ENCODE peak calls at places on chromosomes 6 and 20, in eight cellular contexts. O is stomach, K is left ventricle myocardium inferior, S is fibroblast of the aortic adventitia, C is GM10248, P is DND-41, M is heart left ventricle, X is Calu3. E is an unnamed sample.

GRCh38 chr6:158869010-158869603 is 49.9 kb upstream of the EZR start:
- DNase-seq in S (no peak), K (no peak), P (no peak), X (no peak), C (no peak), O (no peak), M (peak; percentile 32), E (no peak)

GRCh38 chr6:27332692-27333641 is 20.9 kb upstream of the POM121L2 start:
- DNase-seq in C (peak; percentile 64), K (no peak), M (no peak), O (no peak), X (peak; percentile 41), S (peak; percentile 61), P (no peak), E (peak; percentile 50)

GRCh38 chr6:71822626-71823025 is 63.7 kb upstream of the RIMS1 start:
- DNase-seq in K (no peak), M (no peak), X (no peak), O (no peak), S (no peak), P (no peak), C (no peak), E (no peak)

GRCh38 chr20:51700809-51701285 is 67.3 kb downstream of the ATP9A start:
- DNase-seq in P (peak; percentile 18), X (peak; percentile 61), M (no peak), O (no peak), S (peak; percentile 60), K (no peak), C (peak; percentile 50), E (no peak)

GRCh38 chr6:108944707-108945685 is 96.8 kb downstream of the ARMC2 start:
- DNase-seq in S (peak; percentile 97), C (no peak), O (no peak), K (peak; percentile 69), X (no peak), P (no peak), M (peak; percentile 75), E (no peak)

GRCh38 chr20:20138301-20139064 is 86.2 kb downstream of the CFAP61 start:
- DNase-seq in O (no peak), C (no peak), K (peak; percentile 37), X (no peak), S (no peak), M (peak; percentile 81), P (no peak), E (no peak)

GRCh38 chr6:90368601-90369000 is 72.0 kb upstream of the BACH2 start:
- DNase-seq in M (no peak), C (no peak), X (no peak), P (no peak), O (no peak), K (no peak), S (peak; percentile 85), E (no peak)

GRCh38 chr6:5497896-5498578 is 236.7 kb downstream of the FARS2 start:
- DNase-seq in M (no peak), K (no peak), S (peak; percentile 32), P (no peak), O (no peak), C (no peak), X (no peak), E (no peak)

GRCh38 chr6:100493206-100493888 is 28.6 kb upstream of the SIM1 start:
- DNase-seq in X (peak; percentile 52), S (no peak), P (no peak), M (no peak), O (no peak), C (no peak), K (no peak), E (no peak)

GRCh38 chr6:15299430-15300131 is 53.7 kb downstream of the JARID2 start:
- DNase-seq in X (no peak), O (peak; percentile 31), C (peak; percentile 77), S (peak; percentile 35), K (peak; percentile 34), P (peak; percentile 39), M (peak; percentile 53), E (no peak)

GRCh38 chr6:3186974-3187382 is 29.6 kb upstream of the TUBB2A start:
- DNase-seq in P (no peak), K (no peak), S (no peak), X (no peak), C (no peak), O (no peak), M (no peak), E (no peak)

GRCh38 chr20:496126-496696 is 33.9 kb upstream of the TBC1D20 start:
- DNase-seq in P (no peak), M (no peak), K (no peak), S (peak; percentile 43), C (no peak), X (no peak), O (peak; percentile 51), E (no peak)

GRCh38 chr6:53189554-53189953 is 40.9 kb upstream of the GCM1 start:
- DNase-seq in O (no peak), S (peak; percentile 85), X (no peak), P (no peak), K (no peak), M (no peak), C (no peak), E (no peak)

GRCh38 chr20:53510704-53511103 is 82.9 kb downstream of the ZNF217 start:
- DNase-seq in O (no peak), P (no peak), M (no peak), K (no peak), C (no peak), S (no peak), X (no peak), E (no peak)

GRCh38 chr20:53045941-53046340 is 73.8 kb downstream of the TSHZ2 start:
- DNase-seq in K (no peak), X (no peak), O (no peak), S (peak; percentile 8), P (no peak), M (no peak), C (no peak), E (no peak)

DNA sequence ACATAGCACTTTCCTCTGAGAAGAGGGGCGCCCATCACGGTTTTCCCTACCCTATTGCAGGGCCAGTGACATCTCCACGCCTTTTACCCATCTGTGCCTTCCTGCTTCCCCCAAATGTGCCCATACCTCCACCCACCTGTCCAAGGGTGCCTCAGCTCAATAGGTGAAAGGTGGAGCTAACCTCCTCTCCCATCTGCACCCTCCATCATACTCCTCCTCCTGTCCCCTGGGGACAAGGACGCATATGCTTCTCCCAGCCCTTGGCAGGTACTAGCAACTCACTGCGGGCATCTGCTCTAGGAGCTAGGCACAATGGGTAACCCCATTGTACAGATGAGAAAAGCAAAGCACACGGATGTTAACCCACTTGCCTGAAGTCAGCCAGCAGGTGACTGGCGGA is 62.8 kb downstream of the STK35 start:
- DNase-seq in P (no peak), X (no peak), K (no peak), C (no peak), O (peak; percentile 13), M (no peak), S (no peak), E (no peak)
- TF ChIP-seq CTCF in P (no peak), X (no peak), K (no peak), C (no peak), O (no peak), M (no peak), S (no peak), E (no peak)

GRCh38 chr6:81138236-81138635 is 614.2 kb downstream of the TENT5A start:
- DNase-seq in P (no peak), O (no peak), C (no peak), X (no peak), M (no peak), S (no peak), K (no peak), E (no peak)
- TF ChIP-seq CTCF in P (no peak), O (no peak), C (no peak), X (no peak), M (no peak), S (no peak), K (no peak), E (no peak)

GRCh38 chr6:24283043-24283985 is 74.5 kb downstream of the DCDC2 start:
- DNase-seq in M (peak; percentile 58), X (peak; percentile 89), O (peak; percentile 81), C (peak; percentile 68), S (peak; percentile 59), P (peak; percentile 42), K (peak; percentile 60), E (peak; percentile 40)
- TF ChIP-seq CTCF in M (peak; percentile 61), X (peak; percentile 86), O (peak; percentile 61), C (peak; percentile 55), S (peak; percentile 53), P (peak; percentile 63), K (peak; percentile 68), E (peak; percentile 47)

GRCh38 chr6:88236961-88237360 is 70.8 kb upstream of the CNR1 start:
- DNase-seq in P (no peak), O (no peak), M (no peak), X (no peak), C (no peak), K (no peak), S (no peak), E (no peak)

GRCh38 chr6:88232753-88233152 is 66.6 kb upstream of the CNR1 start:
- DNase-seq in X (no peak), K (no peak), S (no peak), M (no peak), C (no peak), O (no peak), P (no peak), E (no peak)

GRCh38 chr6:88238901-88239300 is 72.8 kb upstream of the CNR1 start:
- DNase-seq in P (no peak), K (no peak), X (no peak), O (no peak), C (no peak), S (no peak), M (no peak), E (no peak)

GRCh38 chr6:88238065-88238464 is 71.9 kb upstream of the CNR1 start:
- DNase-seq in C (peak; percentile 61), X (peak; percentile 38), P (no peak), K (no peak), M (no peak), S (no peak), O (no peak), E (no peak)
- TF ChIP-seq CTCF in C (peak; percentile 62), X (no peak), P (peak; percentile 27), K (no peak), M (no peak), S (no peak), O (no peak), E (peak; percentile 14)

DNA sequence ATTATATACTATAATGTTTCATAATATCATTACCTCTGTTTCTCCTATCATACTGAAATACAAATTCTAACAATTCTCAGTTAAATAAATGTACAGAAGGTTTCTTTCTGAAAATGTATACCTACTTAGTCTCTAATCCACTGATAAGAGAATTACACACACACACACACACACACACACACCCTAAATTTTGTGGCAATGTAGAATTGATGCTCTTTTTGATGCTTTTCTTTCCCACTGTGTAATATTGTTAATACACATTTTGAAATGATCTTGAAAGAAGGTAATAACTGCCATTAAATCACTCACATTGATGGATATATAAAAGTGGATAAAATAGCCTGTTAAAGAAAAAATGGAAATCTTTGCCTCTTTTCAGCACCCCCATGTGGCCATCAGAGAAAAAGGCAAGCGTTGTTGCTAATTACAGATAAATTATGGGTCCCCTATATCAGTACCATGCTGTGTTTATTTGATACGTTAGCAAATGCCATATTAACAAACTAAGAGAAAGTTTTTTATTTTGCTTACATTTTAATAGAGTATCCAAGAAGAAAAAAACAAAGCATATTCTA is 76.6 kb upstream of the VGLL2 start:
- DNase-seq in P (no peak), S (no peak), C (no peak), X (no peak), O (no peak), K (no peak), M (no peak), E (no peak)
- TF ChIP-seq CTCF in P (peak; percentile 48), S (no peak), C (peak; percentile 35), X (peak; percentile 52), O (peak; percentile 11), K (peak; percentile 56), M (peak; percentile 55), E (peak; percentile 52)

E was measured in mesothelial cell of epicardium.